ENCODE peak calls at places on chromosomes 3 and 15, in nine cellular contexts. A, Q, O, W, Y, J, T, M and P are unnamed samples.

GRCh38 chr3:111534701-111535100 is 7.3 kb upstream of the CD96 start:
- DNase-seq in T (no peak), Q (no peak), M (no peak), O (no peak), J (no peak), W (no peak), A (no peak), Y (peak), P (no peak)

GRCh38 chr15:27638950-27639349 is 460.2 kb downstream of the OCA2 start:
- DNase-seq in O (peak), M (no peak), T (no peak), Y (no peak), W (no peak), Q (no peak), A (no peak), J (no peak), P (no peak)

GRCh38 chr3:120742198-120743080 is at the start of the genes GTF2E1 and RABL3:
- DNase-seq in T (peak), Q (peak), J (peak), M (peak), W (peak), Y (peak), A (peak), O (peak), P (peak)

GRCh38 chr15:57462391-57462790 is 86.1 kb downstream of the CGNL1 start:
- DNase-seq in O (no peak), Y (no peak), A (no peak), W (no peak), M (no peak), J (no peak), T (no peak), Q (no peak), P (no peak)

GRCh38 chr15:58434334-58434888 is 2.6 kb downstream of the LIPC start:
- DNase-seq in M (no peak), A (no peak), T (no peak), J (no peak), W (no peak), O (no peak), Q (no peak), Y (no peak), P (no peak)

GRCh38 chr3:114639171-114639570 is 345.3 kb downstream of the TIGIT start:
- DNase-seq in T (no peak), J (no peak), Q (no peak), O (no peak), M (no peak), A (no peak), Y (no peak), W (no peak), P (no peak)

GRCh38 chr3:30623375-30623774 is 17.0 kb downstream of the TGFBR2 start:
- DNase-seq in Q (no peak), J (no peak), A (no peak), M (no peak), W (no peak), O (no peak), T (no peak), Y (no peak), P (no peak)

GRCh38 chr3:46393554-46394434 is 13.1 kb downstream of the CCR5AS start:
- DNase-seq in W (no peak), T (no peak), Y (no peak), O (peak), M (no peak), Q (no peak), J (no peak), A (no peak), P (no peak)

GRCh38 chr3:42010530-42010929 is 48.6 kb upstream of the ULK4 start:
- DNase-seq in W (no peak), A (no peak), Y (no peak), J (no peak), Q (no peak), O (no peak), M (no peak), T (peak), P (no peak)

GRCh38 chr15:94655249-94655648 is 423.9 kb downstream of the MCTP2 start:
- DNase-seq in T (no peak), Q (no peak), A (no peak), O (no peak), J (no peak), M (no peak), W (no peak), Y (no peak), P (no peak)

GRCh38 chr3:14319654-14320182 is 82.7 kb upstream of the SLC6A6 start:
- DNase-seq in J (no peak), Q (no peak), M (peak), T (no peak), W (peak), O (peak), Y (peak), A (peak), P (peak)

GRCh38 chr15:84099181-84099580 is 136.4 kb upstream of the GOLGA6L4 start:
- DNase-seq in Y (no peak), W (peak), Q (no peak), J (no peak), M (no peak), T (no peak), O (no peak), A (peak), P (no peak)

GRCh38 chr3:69444980-69445379 is 59.1 kb upstream of the FRMD4B start:
- DNase-seq in M (no peak), Y (no peak), J (no peak), W (no peak), O (no peak), T (no peak), Q (no peak), A (no peak), P (no peak)

GRCh38 chr3:111963424-111963823 is 15.4 kb upstream of the ABHD10 start:
- DNase-seq in T (no peak), J (no peak), A (peak), W (no peak), M (no peak), O (no peak), Q (no peak), Y (peak), P (no peak)

GRCh38 chr15:40776537-40777141 is 6.9 kb downstream of the C15orf62 start:
- DNase-seq in J (peak), O (no peak), Q (peak), A (peak), T (no peak), Y (no peak), W (no peak), M (no peak), P (peak)

GRCh38 chr15:62638220-62638619 is 404.3 kb upstream of the TPM1 start:
- DNase-seq in W (no peak), Y (no peak), J (no peak), A (no peak), Q (no peak), O (no peak), T (no peak), M (no peak), P (no peak)

GRCh38 chr15:68303560-68304436 is 26.3 kb downstream of the FEM1B start:
- DNase-seq in M (no peak), W (no peak), O (no peak), T (no peak), J (no peak), Y (no peak), A (no peak), Q (no peak), P (no peak)

GRCh38 chr3:77530870-77531269 is 491.0 kb downstream of the ROBO2 start:
- DNase-seq in J (no peak), Y (no peak), M (no peak), T (peak), A (no peak), W (no peak), Q (no peak), O (no peak), P (no peak)

GRCh38 chr3:42366550-42366949 is 43.9 kb downstream of the LYZL4 start:
- DNase-seq in O (peak), M (no peak), W (no peak), A (no peak), Q (no peak), J (no peak), T (no peak), Y (no peak), P (no peak)

GRCh38 chr15:31484369-31484951 is 157.8 kb downstream of the KLF13 start:
- DNase-seq in W (no peak), Q (no peak), T (no peak), M (no peak), O (no peak), A (no peak), Y (no peak), J (no peak), P (no peak)

GRCh38 chr15:88622605-88622975 is 1.4 kb downstream of the AEN start:
- DNase-seq in O (no peak), Y (no peak), M (no peak), Q (no peak), W (no peak), J (no peak), T (no peak), A (no peak), P (no peak)

GRCh38 chr3:146337991-146338390 is 87.1 kb upstream of the PLSCR4 start:
- DNase-seq in O (no peak), M (no peak), A (no peak), Q (no peak), W (no peak), J (no peak), T (no peak), Y (no peak), P (no peak)